ENCODE peak calls at places on chromosomes 16 and 17, in five cellular contexts. A is fibroblast of lung, J is endothelial cell of umbilical vein, S is NCI-H748 treated with DMSO at 0.1 percent for 48 hours, R is HFFc6. M is an unnamed sample.

GRCh38 chr17:65177901-65178300 is 40.7 kb downstream of the RGS9 start:
- DNase-seq in A (peak), J (peak), S (no peak), R (peak), M (no peak)

GRCh38 chr17:5019475-5019956 is 15.7 kb downstream of the SLC52A1 start:
- DNase-seq in A (no peak), J (no peak), S (no peak), R (no peak), M (peak)

GRCh38 chr17:19376799-19377198 is 1.5 kb upstream of the MAPK7 start:
- DNase-seq in A (no peak), J (no peak), S (peak), R (no peak), M (no peak)

GRCh38 chr16:85187002-85187401 is 74.7 kb upstream of the CIBAR2 start:
- DNase-seq in A (peak), J (no peak), S (no peak), R (peak), M (no peak)

GRCh38 chr16:77594798-77595625 is 127.3 kb upstream of the NUDT7 start:
- DNase-seq in A (peak), J (peak), S (peak), R (no peak), M (no peak)

GRCh38 chr17:68011199-68011665 is 15.0 kb upstream of the C17orf58 start:
- DNase-seq in A (no peak), J (peak), S (peak), R (no peak), M (peak)

GRCh38 chr17:1125775-1126120 is 54.0 kb downstream of the ABR start:
- DNase-seq in A (no peak), J (no peak), S (no peak), R (no peak), M (no peak)

GRCh38 chr17:17189559-17189958 is 16.6 kb downstream of the PLD6 start:
- DNase-seq in A (no peak), J (no peak), S (no peak), R (no peak), M (no peak)

GRCh38 chr17:42116705-42117396 is 4.3 kb downstream of the KAT2A start:
- DNase-seq in A (peak), J (peak), S (peak), R (peak), M (peak)

GRCh38 chr17:76447931-76448652 is 4.9 kb downstream of the UBE2O start:
- DNase-seq in A (peak), J (no peak), S (no peak), R (peak), M (no peak)

GRCh38 chr17:66467766-66468165 is 165.4 kb downstream of the PRKCA start:
- DNase-seq in A (peak), J (no peak), S (no peak), R (peak), M (no peak)

GRCh38 chr17:49515196-49515770 is 20.2 kb downstream of the NGFR start:
- DNase-seq in A (peak), J (no peak), S (no peak), R (peak), M (no peak)

GRCh38 chr16:9703731-9704130 is 478.5 kb downstream of the GRIN2A start:
- DNase-seq in A (peak), J (no peak), S (no peak), R (no peak), M (no peak)

GRCh38 chr17:57817299-57817698 is 32.5 kb downstream of the MRPS23 start:
- DNase-seq in A (no peak), J (no peak), S (no peak), R (no peak), M (no peak)

GRCh38 chr17:1010086-1010450 is 13.1 kb downstream of the TIMM22 start:
- DNase-seq in A (no peak), J (no peak), S (no peak), R (no peak), M (no peak)

GRCh38 chr17:67055811-67056745 is 11.7 kb downstream of the CACNG1 start:
- DNase-seq in A (no peak), J (no peak), S (no peak), R (no peak), M (peak)

GRCh38 chr16:11205754-11206459 is 50.1 kb downstream of the SOCS1 start:
- DNase-seq in A (peak), J (peak), S (no peak), R (no peak), M (no peak)

GRCh38 chr17:81254955-81255717 is 16.0 kb downstream of the NDUFAF8 start:
- DNase-seq in A (peak), J (peak), S (peak), R (peak), M (no peak)

GRCh38 chr17:700504-701094 is 14.0 kb downstream of the VPS53 start:
- DNase-seq in A (peak), J (peak), S (peak), R (peak), M (no peak)

M was measured in activated CD8-positive, alpha-beta memory T cell treated with anti-CD3 and anti-CD28 coated beads for 24 hours.